ENCODE peak calls at places on chromosomes 4 and X, in nine cellular contexts. O is H54, K is fibroblast of lung, I is COR-L47, U is lung, G is astrocyte of the spinal cord, Z is neuronal stem cell, X is psoas muscle, B is amniotic epithelial cell. A is an unnamed sample.

GRCh38 chrX:119573840-119574393 is 446 bp upstream of the UBE2A start:
- DNase-seq in O (peak; percentile 36), K (no peak), I (no peak), U (peak; percentile 37), G (peak; percentile 51), Z (no peak), X (peak; percentile 23), B (peak; percentile 48), A (no peak)

GRCh38 chr4:48963042-48963679 is 22.9 kb upstream of the CWH43 start:
- DNase-seq in O (no peak), K (peak; percentile 93), I (peak; percentile 86), U (peak; percentile 71), G (peak; percentile 90), Z (peak; percentile 67), X (peak; percentile 31), B (peak; percentile 81), A (peak; percentile 74)

GRCh38 chr4:52915730-52916129 is 53.6 kb downstream of the RASL11B start:
- DNase-seq in O (no peak), K (no peak), I (no peak), U (no peak), G (no peak), Z (no peak), X (no peak), B (no peak), A (no peak)

GRCh38 chr4:162706051-162706450 is 460.6 kb downstream of the NAF1 start:
- DNase-seq in O (no peak), K (no peak), I (no peak), U (no peak), G (no peak), Z (no peak), X (no peak), B (no peak), A (no peak)

GRCh38 chrX:22314692-22315091 is 42.0 kb downstream of the CBLL2 start:
- DNase-seq in O (no peak), K (no peak), I (no peak), U (no peak), G (no peak), Z (no peak), X (no peak), B (peak; percentile 13), A (no peak)

GRCh38 chrX:110795645-110796510 is at the start of gene CHRDL1:
- DNase-seq in O (no peak), K (peak; percentile 1), I (no peak), U (no peak), G (peak; percentile 40), Z (peak; percentile 18), X (peak; percentile 27), B (peak; percentile 1), A (peak; percentile 42)

GRCh38 chr4:1571986-1572385 is 112.1 kb downstream of the FAM53A start:
- DNase-seq in O (no peak), K (no peak), I (no peak), U (no peak), G (no peak), Z (no peak), X (no peak), B (no peak), A (no peak)

GRCh38 chrX:51155566-51155965 is 177.1 kb upstream of the NUDT10 start:
- DNase-seq in O (no peak), K (no peak), I (no peak), U (no peak), G (no peak), Z (no peak), X (no peak), B (no peak), A (no peak)